ENCODE peak calls at places on chromosomes 12 and 14, in nine cellular contexts. W, Z, T, O, I, E, G, A and R are unnamed samples. For H3K4me1, the result is how much of the 10 kb centered on the place peaks cover.

GRCh38 chr12:51326762-51327439 is 2.9 kb upstream of the BIN2 start:
- DNase-seq in W (no peak), Z (peak), T (peak), O (no peak), I (peak), E (no peak), G (no peak), A (no peak), R (no peak)

GRCh38 chr12:93387780-93388179 is 10.1 kb downstream of the NUDT4 start:
- DNase-seq in W (no peak), Z (peak), T (no peak), O (no peak), I (no peak), E (no peak), G (no peak), A (no peak), R (no peak)

GRCh38 chr14:96267916-96268315 is 11.9 kb downstream of the BDKRB1 start:
- DNase-seq in W (no peak), Z (peak), T (no peak), O (no peak), I (no peak), E (no peak), G (no peak), A (no peak), R (no peak)

GRCh38 chr14:89270439-89271227 is 146.4 kb downstream of the FOXN3 start:
- DNase-seq in W (no peak), Z (peak), T (no peak), O (no peak), I (peak), E (no peak), G (no peak), A (no peak), R (peak)

GRCh38 chr12:132170094-132170636 is 25.9 kb downstream of the NOC4L start:
- DNase-seq in W (no peak), Z (no peak), T (no peak), O (no peak), I (peak), E (no peak), G (no peak), A (peak), R (peak)

GRCh38 chr12:6871052-6871957 is 1.8 kb downstream of the SPSB2 start:
- DNase-seq in W (no peak), Z (peak), T (peak), O (no peak), I (peak), E (no peak), G (no peak), A (no peak), R (no peak)

GRCh38 chr14:21398901-21399300 is 15.1 kb upstream of the SUPT16H start:
- DNase-seq in W (no peak), Z (no peak), T (no peak), O (no peak), I (no peak), E (no peak), G (no peak), A (no peak), R (no peak)

GRCh38 chr12:123120452-123121166 is 30.3 kb downstream of the PITPNM2 start:
- DNase-seq in W (no peak), Z (no peak), T (peak), O (no peak), I (no peak), E (no peak), G (peak), A (no peak), R (peak)

GRCh38 chr12:104456417-104456949 is at the start of gene CHST11:
- DNase-seq in W (peak), Z (peak), T (peak), O (peak), I (peak), E (peak), G (peak), A (peak), R (peak)

GRCh38 chr12:7935773-7936581 is at the start of gene SLC2A3:
- DNase-seq in W (no peak), Z (peak), T (peak), O (peak), I (no peak), E (peak), G (peak), A (peak), R (peak)

GRCh38 chr14:63578300-63578699 is 35.1 kb upstream of the PPP2R5E start:
- DNase-seq in W (no peak), Z (peak), T (no peak), O (no peak), I (no peak), E (no peak), G (no peak), A (no peak), R (no peak)

GRCh38 chr14:106844608-106845285 is 1318.4 kb downstream of the TMEM121 start:
- DNase-seq in W (peak), Z (peak), T (no peak), O (peak), I (peak), E (no peak), G (peak), A (peak), R (peak)

GRCh38 chr14:68250950-68251765 is 431.6 kb downstream of the RAD51B start:
- DNase-seq in W (no peak), Z (peak), T (peak), O (no peak), I (no peak), E (peak), G (no peak), A (no peak), R (peak)

GRCh38 chr14:73696466-73697390 is 17.5 kb downstream of the PNMA1 start:
- DNase-seq in W (no peak), Z (peak), T (no peak), O (no peak), I (no peak), E (no peak), G (no peak), A (no peak), R (no peak)

GRCh38 chr14:45526715-45527549 is 273.9 kb upstream of the MIS18BP1 start:
- DNase-seq in W (no peak), Z (peak), T (peak), O (no peak), I (peak), E (peak), G (peak), A (peak), R (no peak)

DNA sequence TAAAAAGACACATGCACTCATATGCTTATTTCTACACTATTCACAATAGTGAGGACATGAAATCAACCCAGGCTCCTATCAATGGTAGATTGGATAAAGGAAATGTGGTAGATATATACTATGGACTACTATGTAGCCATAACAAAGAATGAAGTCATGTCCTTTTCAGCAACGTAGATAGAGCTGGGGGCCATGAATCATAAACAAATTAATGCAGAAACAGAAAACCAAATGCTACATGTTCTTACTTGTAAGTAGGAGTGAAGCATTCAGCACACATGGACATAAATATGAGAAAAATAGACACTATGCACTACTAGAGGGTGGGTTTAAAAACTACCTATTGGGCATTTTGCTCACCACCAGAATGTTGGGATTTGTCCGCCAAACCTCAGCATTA is 278.0 kb upstream of the MIS18BP1 start:
- DNase-seq in W (no peak), Z (peak), T (no peak), O (no peak), I (no peak), E (no peak), G (no peak), A (no peak), R (no peak)
- H3K4me3 ChIP-seq in W (no peak), Z (no peak), T (no peak), O (no peak), I (no peak), E (no peak), G (no peak), A (no peak), R (no peak)

GRCh38 chr12:124515981-124516380 is 51.4 kb downstream of the NCOR2 start:
- DNase-seq in W (no peak), Z (no peak), T (no peak), O (no peak), I (no peak), E (no peak), G (peak), A (peak), R (no peak)
- H3K4me1 ChIP-seq in W (half or more), Z (half or more), T (under half), O (half or more), I (half or more), E (half or more), G (half or more), A (half or more), R (under half)

GRCh38 chr12:65728913-65729793 is 95.1 kb upstream of the HMGA2 start:
- DNase-seq in W (no peak), Z (peak), T (no peak), O (no peak), I (no peak), E (peak), G (no peak), A (no peak), R (no peak)
- H3K4me3 ChIP-seq in W (no peak), Z (peak), T (no peak), O (no peak), I (no peak), E (peak), G (peak), A (peak), R (no peak)

GRCh38 chr14:36506732-36507614 is 13.1 kb downstream of the NKX2-1 start:
- DNase-seq in W (no peak), Z (no peak), T (no peak), O (no peak), I (peak), E (no peak), G (no peak), A (no peak), R (no peak)

GRCh38 chr14:36508418-36509051 is 11.5 kb downstream of the NKX2-1 start:
- DNase-seq in W (no peak), Z (no peak), T (no peak), O (no peak), I (peak), E (no peak), G (no peak), A (no peak), R (no peak)

GRCh38 chr14:36505892-36506731 is 13.9 kb downstream of the NKX2-1 start:
- DNase-seq in W (no peak), Z (no peak), T (no peak), O (no peak), I (peak), E (peak), G (no peak), A (no peak), R (no peak)

GRCh38 chr14:36509056-36509917 is 10.7 kb downstream of the NKX2-1 start:
- DNase-seq in W (no peak), Z (no peak), T (no peak), O (no peak), I (no peak), E (no peak), G (no peak), A (no peak), R (no peak)

GRCh38 chr14:36507847-36508417 is 12.1 kb downstream of the NKX2-1 start:
- DNase-seq in W (no peak), Z (no peak), T (no peak), O (no peak), I (no peak), E (no peak), G (no peak), A (no peak), R (no peak)
- H3K4me1 ChIP-seq in W (under half), Z (under half), T (under half), O (under half), I (under half), E (under half), G (under half), A (under half), R (under half)

GRCh38 chr14:34018564-34019244 is 67.8 kb upstream of the EGLN3 start:
- DNase-seq in W (no peak), Z (no peak), T (no peak), O (peak), I (no peak), E (no peak), G (peak), A (peak), R (no peak)
- H3K4me3 ChIP-seq in W (no peak), Z (no peak), T (no peak), O (no peak), I (no peak), E (no peak), G (peak), A (peak), R (peak)

DNA sequence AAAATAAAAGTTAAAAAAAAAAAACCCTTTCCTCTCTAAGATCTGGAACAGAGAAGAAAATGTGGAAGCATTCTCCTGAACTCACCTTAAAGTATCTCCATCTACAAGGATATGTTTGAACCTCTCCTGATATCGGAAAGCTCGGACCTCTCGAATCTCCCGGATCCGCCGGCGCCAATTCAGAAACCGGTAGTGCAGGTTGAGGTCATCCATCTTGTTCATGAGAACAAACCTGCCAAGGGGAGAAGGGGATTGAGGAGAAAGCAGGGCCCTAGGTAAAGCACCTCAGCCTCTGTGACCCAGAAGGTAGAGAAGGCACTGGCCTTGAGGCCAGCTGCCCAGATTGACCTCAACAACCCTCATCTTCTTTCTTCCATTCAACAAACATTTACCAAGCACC is 2.2 kb downstream of the SPRYD3 start:
- DNase-seq in W (no peak), Z (no peak), T (no peak), O (no peak), I (peak), E (no peak), G (no peak), A (no peak), R (no peak)
- H3K4me1 ChIP-seq in W (under half), Z (under half), T (under half), O (under half), I (under half), E (under half), G (under half), A (under half), R (under half)